ENCODE peak calls at places on chromosomes 3 and 15, in five cellular contexts. T is esophagus squamous epithelium, M is cardiac muscle cell, Z is lower lobe of right lung, Q is Panc1. X is an unnamed sample.
A peak's percentile ranks its signal among the peaks of the same experiment; 100 is the strongest.

GRCh38 chr15:74443100-74443909 is 9.5 kb upstream of the SEMA7A start:
- DNase-seq in T (no peak), M (peak; percentile 65), Z (no peak), Q (no peak), X (no peak)

GRCh38 chr3:16536996-16537395 is 23.5 kb upstream of the RFTN1 start:
- DNase-seq in T (no peak), M (no peak), Z (no peak), Q (no peak), X (no peak)

GRCh38 chr3:184491011-184491576 is 70.5 kb upstream of the EPHB3 start:
- DNase-seq in T (no peak), M (no peak), Z (peak; percentile 66), Q (no peak), X (no peak)

GRCh38 chr3:175941352-175941751 is 1082.2 kb downstream of the NAALADL2 start:
- DNase-seq in T (no peak), M (peak; percentile 21), Z (no peak), Q (no peak), X (no peak)

GRCh38 chr3:164732166-164732565 is 346.1 kb downstream of the SI start:
- DNase-seq in T (no peak), M (no peak), Z (no peak), Q (no peak), X (no peak)

GRCh38 chr3:2713923-2714322 is 396.3 kb downstream of the IL5RA start:
- DNase-seq in T (no peak), M (no peak), Z (no peak), Q (no peak), X (no peak)

GRCh38 chr3:43061101-43061895 is 44.6 kb downstream of the POMGNT2 start:
- DNase-seq in T (no peak), M (peak; percentile 23), Z (no peak), Q (no peak), X (no peak)

GRCh38 chr15:101664303-101664913 is 12.2 kb upstream of the TM2D3 start:
- DNase-seq in T (no peak), M (no peak), Z (no peak), Q (no peak), X (no peak)

GRCh38 chr15:73268457-73268856 is 100.3 kb downstream of the HCN4 start:
- DNase-seq in T (no peak), M (no peak), Z (no peak), Q (no peak), X (no peak)

GRCh38 chr3:9351709-9352126 is 11.1 kb upstream of the THUMPD3 start:
- DNase-seq in T (no peak), M (no peak), Z (no peak), Q (no peak), X (no peak)

GRCh38 chr3:167166594-167167253 is 213.4 kb downstream of the ZBBX start:
- DNase-seq in T (no peak), M (no peak), Z (no peak), Q (no peak), X (no peak)

GRCh38 chr3:37956353-37957184 is 34.0 kb upstream of the VILL start:
- DNase-seq in T (no peak), M (no peak), Z (no peak), Q (no peak), X (no peak)

GRCh38 chr3:130844462-130844861 is 49.4 kb upstream of the ATP2C1 start:
- DNase-seq in T (no peak), M (no peak), Z (no peak), Q (no peak), X (no peak)

GRCh38 chr3:171127611-171128010 is 101.1 kb upstream of the SLC2A2 start:
- DNase-seq in T (no peak), M (no peak), Z (no peak), Q (no peak), X (no peak)

GRCh38 chr3:149494022-149494758 is 19.7 kb downstream of the TM4SF4 start:
- DNase-seq in T (no peak), M (peak; percentile 86), Z (peak; percentile 60), Q (peak; percentile 46), X (peak; percentile 31)

GRCh38 chr3:160053048-160053391 is 64.4 kb downstream of the IL12A start:
- DNase-seq in T (no peak), M (no peak), Z (no peak), Q (no peak), X (no peak)

GRCh38 chr3:46970391-46971091 is 6.0 kb downstream of the CCDC12 start:
- DNase-seq in T (no peak), M (peak; percentile 35), Z (no peak), Q (no peak), X (no peak)

GRCh38 chr3:18494251-18494650 is 69.1 kb upstream of the SATB1 start:
- DNase-seq in T (no peak), M (no peak), Z (no peak), Q (no peak), X (no peak)

GRCh38 chr3:107272885-107273284 is 104.4 kb upstream of the CCDC54 start:
- DNase-seq in T (no peak), M (no peak), Z (no peak), Q (no peak), X (no peak)

GRCh38 chr3:101827211-101828174 is 21.8 kb upstream of the NFKBIZ start:
- DNase-seq in T (peak; percentile 36), M (peak; percentile 87), Z (peak; percentile 85), Q (no peak), X (peak; percentile 92)

GRCh38 chr15:89472785-89473256 is 23.6 kb downstream of the RHCG start:
- DNase-seq in T (no peak), M (peak; percentile 76), Z (no peak), Q (peak; percentile 36), X (peak; percentile 42)

GRCh38 chr15:35603298-35603697 is 57.3 kb upstream of the DPH6 start:
- DNase-seq in T (no peak), M (peak; percentile 74), Z (no peak), Q (no peak), X (no peak)

GRCh38 chr3:127679534-127680145 is 6.9 kb downstream of the ABTB1 start:
- DNase-seq in T (no peak), M (no peak), Z (no peak), Q (no peak), X (no peak)

GRCh38 chr3:31958721-31959152 is 22.3 kb downstream of the OSBPL10 start:
- DNase-seq in T (no peak), M (no peak), Z (no peak), Q (no peak), X (no peak)
- H3K27ac ChIP-seq in T (peak overlapping the region; percentile 64), M (no peak overlapping the region), Z (peak overlapping the region; percentile 26), Q (peak overlapping the region; percentile 90), X (no peak overlapping the region)

DNA sequence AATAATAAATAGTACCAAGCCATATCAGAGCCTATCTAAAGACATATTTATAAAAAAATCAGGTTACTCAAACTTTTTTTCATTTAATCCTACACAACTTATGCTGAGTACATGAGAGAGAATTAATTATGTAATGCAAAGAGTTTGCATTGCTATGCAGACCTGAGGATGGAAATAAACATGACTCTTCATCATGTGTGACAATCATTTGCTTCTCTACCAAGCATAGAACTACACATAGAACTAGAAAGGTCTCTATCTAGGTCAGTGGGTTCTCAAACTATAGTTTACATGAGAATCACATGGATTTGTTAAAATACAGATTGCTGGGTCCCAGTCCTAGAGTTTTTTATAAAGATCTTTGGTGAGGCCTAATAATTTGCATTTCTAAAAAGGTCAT is 86.8 kb downstream of the GBE1 start:
- DNase-seq in T (no peak), M (no peak), Z (no peak), Q (no peak), X (no peak)
- H3K4me1 ChIP-seq in T (no peaks in the 10 kb centered on the region), M (no peaks in the 10 kb centered on the region), Z (no peaks in the 10 kb centered on the region), Q (no peaks in the 10 kb centered on the region), X (no peaks in the 10 kb centered on the region)

GRCh38 chr15:98422086-98422478 is 226.3 kb upstream of the IGF1R start:
- DNase-seq in T (no peak), M (no peak), Z (no peak), Q (no peak), X (no peak)
- H3K27me3 ChIP-seq in T (peaks cover 62% of the 10 kb centered on the region), M (peaks cover 67% of the 10 kb centered on the region), Z (peaks cover 32% of the 10 kb centered on the region), Q (peaks cover 2% of the 10 kb centered on the region), X (peaks cover 2% of the 10 kb centered on the region)

GRCh38 chr3:4740397-4741105 is 238.7 kb upstream of the BHLHE40 start:
- DNase-seq in T (no peak), M (peak; percentile 60), Z (no peak), Q (no peak), X (peak; percentile 43)

GRCh38 chr3:4738737-4739274 is 240.4 kb upstream of the BHLHE40 start:
- DNase-seq in T (no peak), M (no peak), Z (no peak), Q (no peak), X (no peak)

GRCh38 chr3:4741404-4742307 is 237.6 kb upstream of the BHLHE40 start:
- DNase-seq in T (no peak), M (peak; percentile 98), Z (no peak), Q (peak; percentile 89), X (no peak)

GRCh38 chr3:4741106-4741403 is 238.2 kb upstream of the BHLHE40 start:
- DNase-seq in T (no peak), M (no peak), Z (no peak), Q (no peak), X (no peak)

DNA sequence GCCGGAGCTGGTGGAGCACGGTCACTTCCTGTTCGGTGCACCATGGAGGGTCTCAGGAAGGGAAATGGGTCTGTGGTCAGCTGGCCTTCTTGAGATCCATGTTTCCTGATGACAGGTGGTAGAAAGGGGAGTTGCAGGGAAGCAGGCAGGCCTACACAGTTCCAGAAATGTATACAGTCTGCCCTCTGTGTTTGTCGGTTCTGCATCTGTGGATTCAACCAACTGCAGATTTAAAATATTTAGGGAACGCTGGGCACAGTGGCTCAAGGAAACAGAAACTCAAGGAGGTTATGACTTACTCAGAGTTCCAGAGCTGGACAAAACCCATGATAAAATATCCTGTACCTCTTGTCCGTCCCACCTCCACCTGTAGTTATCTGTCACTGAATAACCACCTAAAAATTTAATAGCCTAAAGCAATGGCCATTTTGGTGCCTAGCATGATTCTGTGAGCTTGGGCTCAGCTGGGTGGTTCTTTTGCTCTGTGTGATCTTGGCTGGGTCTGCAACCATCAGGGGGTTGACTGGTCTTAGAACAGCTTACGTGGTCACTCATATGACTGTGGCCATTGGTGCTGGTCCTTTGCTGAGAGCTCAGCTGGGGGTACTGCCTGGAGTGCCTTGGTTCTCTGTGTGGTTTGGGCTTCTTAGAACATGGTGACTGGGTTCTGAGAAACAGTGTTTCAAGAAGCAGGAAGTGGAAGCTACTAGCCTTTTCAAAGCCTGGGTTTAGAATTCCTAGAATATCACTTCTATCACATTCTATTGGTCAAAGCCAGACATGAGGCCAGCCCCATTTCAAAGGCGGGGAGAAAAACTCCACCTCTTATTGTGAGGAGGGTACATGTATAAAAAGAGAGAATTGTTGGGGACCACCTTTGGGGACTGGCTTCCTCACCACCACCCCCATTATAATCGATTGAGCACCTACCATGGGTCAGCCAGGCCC is 239.7 kb upstream of the BHLHE40 start:
- DNase-seq in T (no peak), M (no peak), Z (no peak), Q (no peak), X (peak; percentile 93)
- H3K27ac ChIP-seq in T (peak overlapping the region; percentile 96), M (no peak overlapping the region), Z (peak overlapping the region; percentile 86), Q (no peak overlapping the region), X (no peak overlapping the region)

GRCh38 chr3:194691481-194692281 is 6.0 kb downstream of the FAM43A start:
- DNase-seq in T (no peak), M (no peak), Z (no peak), Q (no peak), X (no peak)
- H3K4me1 ChIP-seq in T (peaks cover 18% of the 10 kb centered on the region), M (peaks cover 14% of the 10 kb centered on the region), Z (peaks cover 43% of the 10 kb centered on the region), Q (peaks cover 37% of the 10 kb centered on the region), X (peaks cover 25% of the 10 kb centered on the region)

X was measured in CD4-positive, CD25-positive, alpha-beta regulatory T cell.